ENCODE peak calls at places on chromosome 20, in four cellular contexts. R, J, V and M are unnamed samples.

GRCh38 chr20:43916073-43916874 is 1.6 kb downstream of the TOX2 start:
- DNase-seq in V (no peak), J (peak; percentile 44), R (no peak), M (peak; percentile 77)

GRCh38 chr20:43658723-43659419 is 8.0 kb upstream of the MYBL2 start:
- DNase-seq in R (no peak), V (no peak), J (no peak), M (no peak)

GRCh38 chr20:1324598-1325172 is 4.3 kb downstream of the SDCBP2 start:
- DNase-seq in R (no peak), V (peak; percentile 81), J (peak; percentile 81), M (peak; percentile 61)

GRCh38 chr20:63337786-63338420 is 23.2 kb downstream of the CHRNA4 start:
- DNase-seq in V (no peak), J (peak; percentile 38), R (no peak), M (peak; percentile 46)

GRCh38 chr20:17898548-17898994 is 70.0 kb downstream of the SNX5 start:
- DNase-seq in J (peak; percentile 57), R (peak; percentile 36), V (peak; percentile 70), M (peak; percentile 91)

GRCh38 chr20:35597186-35597585 is 18.4 kb upstream of the SPAG4 start:
- DNase-seq in V (no peak), J (no peak), R (no peak), M (no peak)

GRCh38 chr20:50387996-50388332 is 122.2 kb upstream of the PTPN1 start:
- DNase-seq in R (no peak), J (peak; percentile 29), V (peak; percentile 28), M (no peak)

GRCh38 chr20:445514-446336 is 16.6 kb downstream of the TBC1D20 start:
- DNase-seq in R (no peak), V (no peak), J (no peak), M (no peak)

GRCh38 chr20:34022154-34022842 is 28.6 kb downstream of the RALY start:
- DNase-seq in V (peak; percentile 35), R (no peak), J (no peak), M (peak; percentile 27)

GRCh38 chr20:7180261-7181045 is 413.0 kb downstream of the BMP2 start:
- DNase-seq in R (no peak), J (peak; percentile 27), V (no peak), M (no peak)

GRCh38 chr20:20333866-20334265 is 34.0 kb upstream of the INSM1 start:
- DNase-seq in J (no peak), R (no peak), V (no peak), M (no peak)

GRCh38 chr20:6654490-6655247 is 112.8 kb upstream of the BMP2 start:
- DNase-seq in J (no peak), V (no peak), R (no peak), M (no peak)

GRCh38 chr20:24149175-24149574 is 160.6 kb upstream of the GGTLC1 start:
- DNase-seq in J (no peak), R (no peak), V (no peak), M (no peak)
- H3K9ac ChIP-seq in J (no peak overlapping the region), R (no peak overlapping the region), V (no peak overlapping the region), M (no peak overlapping the region)

GRCh38 chr20:32583581-32584045 is 1.5 kb downstream of the NOL4L start:
- DNase-seq in V (no peak), J (no peak), R (no peak), M (peak; percentile 36)

GRCh38 chr20:32580970-32581838 is 3.9 kb downstream of the NOL4L start:
- DNase-seq in V (no peak), R (no peak), J (no peak), M (no peak)

GRCh38 chr20:32581839-32582658 is 3.1 kb downstream of the NOL4L start:
- DNase-seq in J (no peak), V (no peak), R (no peak), M (no peak)

GRCh38 chr20:32585011-32585518 is at the start of gene NOL4L:
- DNase-seq in V (no peak), R (no peak), J (peak; percentile 32), M (peak; percentile 68)

GRCh38 chr20:32582659-32583580 is 2.2 kb downstream of the NOL4L start:
- DNase-seq in R (no peak), V (no peak), J (peak; percentile 27), M (peak; percentile 68)
- H3K4me3 ChIP-seq in R (peak overlapping the region; percentile 36), V (no peak overlapping the region), J (peak overlapping the region; percentile 43), M (peak overlapping the region; percentile 67)

DNA sequence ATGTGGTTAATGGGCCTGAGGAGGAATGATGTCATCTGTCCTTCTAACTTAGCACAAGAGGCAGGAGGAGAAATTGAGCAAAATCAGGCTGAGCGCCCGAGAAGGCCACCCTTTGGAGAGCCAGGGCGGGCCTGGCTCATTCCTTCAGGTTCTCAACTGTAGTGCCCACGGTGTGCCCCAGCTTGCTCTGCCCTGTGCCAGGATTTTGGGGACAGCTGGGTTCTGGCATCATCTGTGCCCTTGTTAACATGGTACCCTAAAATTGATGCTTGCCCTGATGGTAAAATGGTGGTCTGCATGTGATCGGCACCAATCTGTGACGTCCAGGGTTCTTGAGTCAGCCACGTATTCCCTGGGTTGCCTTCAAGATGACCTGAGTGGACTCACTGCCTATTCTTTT is 31.1 kb upstream of the APCDD1L start:
- DNase-seq in J (peak; percentile 41), R (no peak), V (no peak), M (no peak)
- H3K9ac ChIP-seq in J (no peak overlapping the region), R (no peak overlapping the region), V (no peak overlapping the region), M (no peak overlapping the region)

GRCh38 chr20:46305973-46306360 is 2.3 kb downstream of the CDH22 start:
- DNase-seq in R (no peak), V (no peak), J (no peak), M (no peak)

GRCh38 chr20:46306743-46307138 is 1.6 kb downstream of the CDH22 start:
- DNase-seq in V (no peak), R (no peak), J (no peak), M (no peak)

GRCh38 chr20:46308258-46309157 is at the start of gene CDH22:
- DNase-seq in V (peak; percentile 27), R (peak; percentile 36), J (peak; percentile 18), M (peak; percentile 61)

GRCh38 chr20:46307139-46307998 is 929 bp downstream of the CDH22 start:
- DNase-seq in V (peak; percentile 22), J (peak; percentile 25), R (peak; percentile 57), M (peak; percentile 58)

DNA sequence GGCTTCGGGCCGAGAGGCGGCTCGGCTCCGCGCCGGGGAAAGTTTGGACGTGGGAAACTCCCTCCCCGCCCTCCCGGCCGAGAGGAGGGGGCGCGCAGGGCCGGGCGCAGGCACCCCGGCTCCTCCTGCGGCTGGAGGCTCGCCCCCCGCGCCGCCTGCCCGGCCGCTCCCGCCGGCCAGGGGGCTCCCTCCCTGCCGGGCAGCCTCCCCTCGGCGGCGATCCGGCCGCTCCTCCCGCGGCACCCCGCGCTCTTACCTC is 370 bp downstream of the CDH22 start:
- DNase-seq in R (no peak), V (no peak), J (no peak), M (no peak)
- H3K4me3 ChIP-seq in R (peak overlapping the region; percentile 64), V (no peak overlapping the region), J (no peak overlapping the region), M (peak overlapping the region; percentile 70)

GRCh38 chr20:3218307-3218988 is 9.2 kb downstream of the ITPA start:
- DNase-seq in V (peak; percentile 46), J (no peak), R (no peak), M (peak; percentile 69)
- H3K9ac ChIP-seq in V (no peak overlapping the region), J (no peak overlapping the region), R (peak overlapping the region; percentile 50), M (no peak overlapping the region)

GRCh38 chr20:60138263-60139127 is 180.3 kb downstream of the CDH26 start:
- DNase-seq in J (peak; percentile 27), R (no peak), V (no peak), M (no peak)
- H3K4me3 ChIP-seq in J (peak overlapping the region; percentile 50), R (no peak overlapping the region), V (no peak overlapping the region), M (peak overlapping the region; percentile 73)

GRCh38 chr20:57287007-57287810 is 20.8 kb upstream of the BMP7 start:
- DNase-seq in V (no peak), J (peak; percentile 17), R (no peak), M (no peak)
- H3K9ac ChIP-seq in V (no peak overlapping the region), J (no peak overlapping the region), R (no peak overlapping the region), M (no peak overlapping the region)

DNA sequence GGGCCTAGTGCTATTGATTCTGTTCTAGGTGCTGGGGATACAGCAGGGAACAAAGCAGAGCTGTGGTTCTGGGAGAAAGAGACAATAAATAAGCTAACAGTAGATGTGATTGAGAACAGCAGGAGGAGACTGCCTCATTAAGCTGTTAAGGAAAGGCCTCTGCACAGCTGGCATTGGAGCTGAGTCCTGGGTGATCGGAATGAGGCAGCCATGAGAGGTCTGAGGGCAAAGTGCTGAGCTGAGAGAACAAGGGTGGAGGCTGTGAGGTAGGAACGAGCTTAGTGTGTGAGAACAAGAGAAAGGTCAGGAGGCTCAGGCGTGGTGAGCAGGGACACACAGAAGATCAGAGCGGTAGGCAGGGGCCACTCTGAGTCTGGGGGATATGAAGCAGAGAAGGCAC is 18.3 kb downstream of the DDX27 start:
- DNase-seq in V (no peak), J (no peak), R (no peak), M (no peak)
- H3K4me3 ChIP-seq in V (no peak overlapping the region), J (no peak overlapping the region), R (no peak overlapping the region), M (no peak overlapping the region)